ENCODE peak calls at places on chromosomes 16 and 17, in eight cellular contexts. A, N, I, K, F, O, H and M are unnamed samples.

GRCh38 chr17:16491703-16492612 is at the start of gene LRRC75A:
- DNase-seq in A (peak), N (peak), I (peak), K (peak), F (no peak), O (no peak), H (peak), M (peak)

GRCh38 chr17:82750241-82750905 is 1.5 kb upstream of the TBCD start:
- DNase-seq in A (no peak), N (no peak), I (no peak), K (no peak), F (no peak), O (no peak), H (no peak), M (no peak)

GRCh38 chr17:2689411-2690164 is 22.0 kb downstream of the CLUH start:
- DNase-seq in A (no peak), N (no peak), I (no peak), K (no peak), F (no peak), O (no peak), H (no peak), M (no peak)

GRCh38 chr17:80146121-80147034 is 550 bp downstream of the EIF4A3 start:
- DNase-seq in A (peak), N (peak), I (peak), K (no peak), F (peak), O (no peak), H (no peak), M (no peak)

GRCh38 chr17:61143026-61143425 is 256.6 kb upstream of the TBX2 start:
- DNase-seq in A (no peak), N (no peak), I (no peak), K (no peak), F (peak), O (no peak), H (no peak), M (no peak)

GRCh38 chr16:77469639-77470038 is 34.8 kb upstream of the ADAMTS18 start:
- DNase-seq in A (no peak), N (no peak), I (no peak), K (no peak), F (no peak), O (no peak), H (no peak), M (no peak)

GRCh38 chr17:76166168-76166567 is 25.1 kb upstream of the FOXJ1 start:
- DNase-seq in A (no peak), N (peak), I (no peak), K (no peak), F (no peak), O (no peak), H (no peak), M (no peak)

GRCh38 chr17:19003966-19004600 is 481 bp downstream of the FAM83G start:
- DNase-seq in A (peak), N (no peak), I (peak), K (peak), F (peak), O (no peak), H (peak), M (peak)

GRCh38 chr17:27457731-27458523 is 1.7 kb downstream of the KSR1 start:
- DNase-seq in A (no peak), N (peak), I (no peak), K (no peak), F (peak), O (no peak), H (no peak), M (no peak)

GRCh38 chr17:18362509-18363020 is 785 bp downstream of the SHMT1 start:
- DNase-seq in A (peak), N (peak), I (no peak), K (peak), F (peak), O (no peak), H (no peak), M (peak)

GRCh38 chr16:16890964-16891363 is 512.0 kb downstream of the NPIPA7 start:
- DNase-seq in A (no peak), N (no peak), I (no peak), K (no peak), F (no peak), O (no peak), H (no peak), M (no peak)

GRCh38 chr16:86751081-86752030 is 173.0 kb downstream of the FOXL1 start:
- DNase-seq in A (no peak), N (no peak), I (no peak), K (no peak), F (peak), O (peak), H (no peak), M (no peak)

GRCh38 chr17:14047591-14047990 is 21.7 kb upstream of the COX10 start:
- DNase-seq in A (no peak), N (no peak), I (no peak), K (no peak), F (no peak), O (no peak), H (no peak), M (no peak)

GRCh38 chr17:48605409-48605864 is 651 bp upstream of the HOXB6 start:
- DNase-seq in A (no peak), N (no peak), I (no peak), K (no peak), F (no peak), O (no peak), H (no peak), M (no peak)

GRCh38 chr17:55833311-55833710 is 82.5 kb downstream of the PCTP start:
- DNase-seq in A (no peak), N (no peak), I (no peak), K (no peak), F (no peak), O (no peak), H (no peak), M (no peak)

GRCh38 chr17:51653902-51654301 is 393.6 kb downstream of the UTP18 start:
- DNase-seq in A (peak), N (peak), I (no peak), K (no peak), F (no peak), O (no peak), H (no peak), M (no peak)

GRCh38 chr16:15032547-15033308 is 23.1 kb downstream of the NTAN1 start:
- DNase-seq in A (no peak), N (no peak), I (no peak), K (no peak), F (peak), O (no peak), H (no peak), M (no peak)

GRCh38 chr17:65749479-65749878 is 188.0 kb upstream of the AXIN2 start:
- DNase-seq in A (no peak), N (no peak), I (no peak), K (no peak), F (peak), O (no peak), H (no peak), M (no peak)

GRCh38 chr16:27977966-27978365 is 85.5 kb downstream of the GSG1L start:
- DNase-seq in A (no peak), N (no peak), I (no peak), K (no peak), F (no peak), O (no peak), H (no peak), M (peak)

GRCh38 chr16:2177561-2177960 is 18.8 kb downstream of the CASKIN1 start:
- DNase-seq in A (no peak), N (no peak), I (no peak), K (no peak), F (no peak), O (no peak), H (no peak), M (no peak)

GRCh38 chr16:8634991-8635736 is 13.7 kb downstream of the METTL22 start:
- DNase-seq in A (no peak), N (no peak), I (no peak), K (no peak), F (peak), O (no peak), H (no peak), M (no peak)

GRCh38 chr17:77990301-77990700 is 31.8 kb downstream of the TNRC6C start:
- DNase-seq in A (no peak), N (no peak), I (no peak), K (no peak), F (no peak), O (no peak), H (no peak), M (no peak)

GRCh38 chr16:22195695-22196558 is 10.2 kb upstream of the EEF2K start:
- DNase-seq in A (peak), N (peak), I (peak), K (peak), F (peak), O (peak), H (peak), M (peak)

GRCh38 chr17:27376637-27377547 is 79.4 kb upstream of the KSR1 start:
- DNase-seq in A (no peak), N (no peak), I (no peak), K (no peak), F (peak), O (no peak), H (no peak), M (no peak)

GRCh38 chr16:52552643-52553042 is 5.7 kb upstream of the TOX3 start:
- DNase-seq in A (peak), N (no peak), I (no peak), K (no peak), F (no peak), O (no peak), H (no peak), M (no peak)

GRCh38 chr17:42135664-42136653 is 13.4 kb downstream of the HSPB9 start:
- DNase-seq in A (peak), N (no peak), I (no peak), K (no peak), F (peak), O (no peak), H (no peak), M (peak)

GRCh38 chr17:40068129-40068581 is 5.4 kb downstream of the THRA start:
- DNase-seq in A (no peak), N (no peak), I (no peak), K (no peak), F (no peak), O (no peak), H (no peak), M (no peak)

GRCh38 chr16:81004646-81005353 is 1.9 kb downstream of the CMC2 start:
- DNase-seq in A (peak), N (peak), I (no peak), K (peak), F (peak), O (no peak), H (no peak), M (peak)

GRCh38 chr17:19313746-19314651 is 48.5 kb downstream of the B9D1 start:
- DNase-seq in A (no peak), N (no peak), I (no peak), K (no peak), F (peak), O (no peak), H (no peak), M (no peak)

GRCh38 chr16:86391987-86392386 is 118.3 kb upstream of the FOXF1 start:
- DNase-seq in A (no peak), N (no peak), I (no peak), K (no peak), F (peak), O (peak), H (no peak), M (no peak)

GRCh38 chr17:44919411-44919810 is 4.1 kb upstream of the GFAP start:
- DNase-seq in A (no peak), N (no peak), I (no peak), K (no peak), F (no peak), O (no peak), H (no peak), M (no peak)

GRCh38 chr16:86962259-86962658 is 354.9 kb downstream of the C16orf95 start:
- DNase-seq in A (no peak), N (no peak), I (no peak), K (no peak), F (no peak), O (no peak), H (no peak), M (no peak)

GRCh38 chr17:4880850-4881249 is 18.5 kb upstream of the C17orf107 start:
- DNase-seq in A (no peak), N (no peak), I (no peak), K (no peak), F (no peak), O (no peak), H (no peak), M (no peak)

GRCh38 chr16:88377961-88378360 is 4.8 kb upstream of the ZNF469 start:
- DNase-seq in A (no peak), N (peak), I (no peak), K (no peak), F (no peak), O (no peak), H (no peak), M (no peak)

GRCh38 chr16:57848181-57848580 is 45.9 kb upstream of the KIFC3 start:
- DNase-seq in A (no peak), N (no peak), I (no peak), K (no peak), F (no peak), O (no peak), H (no peak), M (no peak)

GRCh38 chr17:66850692-66851091 is 15.8 kb downstream of the CACNG5 start:
- DNase-seq in A (no peak), N (no peak), I (no peak), K (no peak), F (peak), O (no peak), H (no peak), M (no peak)

GRCh38 chr16:84475643-84476240 is 28.7 kb downstream of the MEAK7 start:
- DNase-seq in A (no peak), N (no peak), I (no peak), K (no peak), F (no peak), O (no peak), H (no peak), M (no peak)

GRCh38 chr17:83145831-83146230 is 66.4 kb downstream of the METRNL start:
- DNase-seq in A (no peak), N (no peak), I (no peak), K (no peak), F (no peak), O (no peak), H (no peak), M (no peak)

GRCh38 chr17:9331512-9332163 is 244.0 kb downstream of the STX8 start:
- DNase-seq in A (no peak), N (peak), I (no peak), K (no peak), F (no peak), O (no peak), H (no peak), M (no peak)

GRCh38 chr17:58312021-58312630 is 16.5 kb downstream of the TSPOAP1 start:
- DNase-seq in A (no peak), N (peak), I (no peak), K (no peak), F (no peak), O (no peak), H (no peak), M (peak)